ENCODE peak calls at places on chromosomes 7 and 10, in four cellular contexts. P is ELR, Y is T-helper 1 cell, R is osteocyte. M is an unnamed sample.

GRCh38 chr7:80225361-80225760 is 90.7 kb downstream of the GNAI1 start:
- DNase-seq in R (no peak), P (no peak), Y (no peak), M (no peak)

GRCh38 chr10:71205468-71205867 is 6.9 kb upstream of the UNC5B start:
- DNase-seq in R (no peak), Y (no peak), P (peak), M (no peak)

GRCh38 chr7:91239171-91239604 is 25.0 kb upstream of the FZD1 start:
- DNase-seq in Y (no peak), P (peak), R (no peak), M (no peak)

GRCh38 chr7:13508586-13508985 is 480.9 kb downstream of the ETV1 start:
- DNase-seq in R (no peak), Y (no peak), P (peak), M (no peak)

GRCh38 chr7:78130443-78131200 is 332.0 kb downstream of the PHTF2 start:
- DNase-seq in R (no peak), Y (no peak), P (no peak), M (no peak)

GRCh38 chr7:100968031-100968430 is 1.3 kb upstream of the MUC12 start:
- DNase-seq in Y (no peak), R (no peak), P (no peak), M (no peak)

GRCh38 chr10:17233534-17233933 is 5.5 kb downstream of the VIM start:
- DNase-seq in Y (no peak), P (peak), R (no peak), M (no peak)

GRCh38 chr10:3451516-3452185 is 279.1 kb upstream of the PITRM1 start:
- DNase-seq in Y (no peak), R (no peak), P (no peak), M (no peak)

GRCh38 chr10:7233259-7233991 is 177.4 kb downstream of the SFMBT2 start:
- DNase-seq in R (no peak), Y (peak), P (no peak), M (no peak)

GRCh38 chr10:86443069-86443468 is 76.5 kb upstream of the GRID1 start:
- DNase-seq in R (no peak), P (peak), Y (no peak), M (no peak)

GRCh38 chr10:29635711-29636144 is 957 bp upstream of the SVIL start:
- DNase-seq in P (peak), Y (no peak), R (no peak), M (no peak)

GRCh38 chr10:101529720-101530553 is 58.1 kb downstream of the POLL start:
- DNase-seq in P (no peak), Y (no peak), R (no peak), M (no peak)

GRCh38 chr10:132577350-132578005 is 39.9 kb downstream of the INPP5A start:
- DNase-seq in R (no peak), Y (no peak), P (peak), M (no peak)

GRCh38 chr7:106583133-106583532 is 77.8 kb downstream of the CCDC71L start:
- DNase-seq in P (no peak), R (no peak), Y (no peak), M (no peak)

GRCh38 chr7:104444019-104444418 is 115.6 kb downstream of the LHFPL3 start:
- DNase-seq in Y (no peak), R (no peak), P (no peak), M (no peak)

GRCh38 chr7:706721-707120 is 19.8 kb upstream of the DNAAF5 start:
- DNase-seq in P (no peak), Y (no peak), R (no peak), M (no peak)

GRCh38 chr10:95263864-95264226 is 27.0 kb downstream of the PDLIM1 start:
- DNase-seq in Y (no peak), P (no peak), R (peak), M (no peak)

GRCh38 chr7:95527033-95527775 is 41.5 kb downstream of the ASB4 start:
- DNase-seq in Y (peak), P (peak), R (no peak), M (no peak)

GRCh38 chr7:107694395-107694794 is 33.8 kb downstream of the SLC26A4 start:
- DNase-seq in R (no peak), P (no peak), Y (no peak), M (no peak)

GRCh38 chr10:78756604-78757442 is 311.9 kb upstream of the ZMIZ1 start:
- DNase-seq in R (no peak), P (peak), Y (no peak), M (no peak)

GRCh38 chr7:14765731-14766130 is 136.8 kb downstream of the DGKB start:
- DNase-seq in P (no peak), Y (no peak), R (no peak), M (no peak)

GRCh38 chr10:97573021-97573420 is 442 bp downstream of the ANKRD2 start:
- DNase-seq in R (no peak), Y (no peak), P (no peak), M (no peak)

GRCh38 chr7:22943997-22944396 is 69.9 kb downstream of the HYCC1 start:
- DNase-seq in Y (no peak), P (peak), R (no peak), M (no peak)

GRCh38 chr10:89275383-89275782 is 23.8 kb upstream of the LIPA start:
- DNase-seq in R (no peak), Y (no peak), P (no peak), M (no peak)

GRCh38 chr10:61744469-61744868 is 81.7 kb downstream of the CABCOCO1 start:
- DNase-seq in P (peak), Y (peak), R (no peak), M (no peak)

GRCh38 chr7:105139381-105139780 is 125.4 kb downstream of the KMT2E start:
- DNase-seq in R (no peak), Y (no peak), P (no peak), M (no peak)

GRCh38 chr10:7457478-7458316 is 46.9 kb upstream of the SFMBT2 start:
- DNase-seq in P (no peak), R (no peak), Y (no peak), M (no peak)

GRCh38 chr10:114320249-114321116 is 81.4 kb downstream of the VWA2 start:
- DNase-seq in Y (no peak), P (no peak), R (no peak), M (no peak)

GRCh38 chr7:150977382-150978135 is 562 bp downstream of the KCNH2 start:
- DNase-seq in R (no peak), P (no peak), Y (no peak), M (no peak)

GRCh38 chr7:37117261-37117660 is 331.4 kb downstream of the ELMO1 start:
- DNase-seq in Y (no peak), R (no peak), P (no peak), M (no peak)

GRCh38 chr7:67525588-67525987 is 529.0 kb downstream of the TYW1 start:
- DNase-seq in R (no peak), P (no peak), Y (no peak), M (no peak)

GRCh38 chr7:2668401-2668800 is 19.6 kb upstream of the AMZ1 start:
- DNase-seq in Y (no peak), R (no peak), P (peak), M (no peak)

GRCh38 chr10:4953405-4953804 is 9.8 kb upstream of the AKR1C1 start:
- DNase-seq in R (no peak), Y (no peak), P (no peak), M (no peak)

GRCh38 chr10:122494833-122495232 is 33.5 kb downstream of the HTRA1 start:
- DNase-seq in P (peak), R (peak), Y (no peak), M (no peak)

GRCh38 chr7:6231184-6231583 is 41.2 kb downstream of the CYTH3 start:
- DNase-seq in P (no peak), R (no peak), Y (no peak), M (no peak)

GRCh38 chr10:99119258-99119748 is 116.3 kb downstream of the HPSE2 start:
- DNase-seq in P (no peak), Y (no peak), R (no peak), M (no peak)

GRCh38 chr7:12674861-12675260 is 12.6 kb upstream of the ARL4A start:
- DNase-seq in Y (peak), R (no peak), P (no peak), M (peak)

GRCh38 chr7:129438839-129439640 is 4.8 kb downstream of the STRIP2 start:
- DNase-seq in R (no peak), P (peak), Y (peak), M (no peak)

M was measured in T-helper 17 cell.